ENCODE peak calls at places on chromosomes 13 and 19, in four cellular contexts. One of them, this sample, is unnamed.
A peak's percentile ranks its signal among the peaks of the same experiment; 100 is the strongest.

GRCh38 chr19:14517840-14518505 is at the start of gene DNAJB1:
- DNase-seq in astrocyte: peak; percentile 47
- DNase-seq in heart left ventricle: peak; percentile 90
- DNase-seq in CD4-positive, CD25-positive, alpha-beta regulatory T cell: no peak
- DNase-seq in this sample: peak; percentile 87

GRCh38 chr13:52348983-52349780 is 56.8 kb downstream of the THSD1 start:
- DNase-seq in heart left ventricle: no peak
- DNase-seq in astrocyte: peak; percentile 90
- DNase-seq in CD4-positive, CD25-positive, alpha-beta regulatory T cell: no peak
- DNase-seq in this sample: no peak

GRCh38 chr19:3188627-3189596 is 3.2 kb downstream of the NCLN start:
- DNase-seq in CD4-positive, CD25-positive, alpha-beta regulatory T cell: no peak
- DNase-seq in heart left ventricle: no peak
- DNase-seq in astrocyte: no peak
- DNase-seq in this sample: peak; percentile 11

GRCh38 chr13:114146629-114147028 is 14.2 kb upstream of the RASA3 start:
- DNase-seq in astrocyte: no peak
- DNase-seq in heart left ventricle: no peak
- DNase-seq in CD4-positive, CD25-positive, alpha-beta regulatory T cell: no peak
- DNase-seq in this sample: peak; percentile 44

GRCh38 chr19:38183227-38183914 is 40.7 kb downstream of the DPF1 start:
- DNase-seq in astrocyte: no peak
- DNase-seq in CD4-positive, CD25-positive, alpha-beta regulatory T cell: no peak
- DNase-seq in heart left ventricle: peak; percentile 57
- DNase-seq in this sample: no peak

GRCh38 chr19:35585844-35586243 is at the start of gene PMIS2:
- DNase-seq in heart left ventricle: no peak
- DNase-seq in astrocyte: no peak
- DNase-seq in CD4-positive, CD25-positive, alpha-beta regulatory T cell: no peak
- DNase-seq in this sample: no peak

GRCh38 chr19:46482645-46483044 is 11.3 kb upstream of the PNMA8A start:
- DNase-seq in CD4-positive, CD25-positive, alpha-beta regulatory T cell: no peak
- DNase-seq in astrocyte: peak; percentile 51
- DNase-seq in heart left ventricle: no peak
- DNase-seq in this sample: no peak

GRCh38 chr19:53132231-53132991 is at the start of gene ZNF415:
- DNase-seq in heart left ventricle: peak; percentile 90
- DNase-seq in CD4-positive, CD25-positive, alpha-beta regulatory T cell: peak; percentile 24
- DNase-seq in astrocyte: peak; percentile 54
- DNase-seq in this sample: no peak

GRCh38 chr13:109715902-109716301 is 70.5 kb downstream of the IRS2 start:
- DNase-seq in CD4-positive, CD25-positive, alpha-beta regulatory T cell: no peak
- DNase-seq in astrocyte: no peak
- DNase-seq in heart left ventricle: no peak
- DNase-seq in this sample: no peak

GRCh38 chr19:14954071-14954655 is 12.9 kb downstream of the OR7C2 start:
- DNase-seq in astrocyte: no peak
- DNase-seq in heart left ventricle: no peak
- DNase-seq in CD4-positive, CD25-positive, alpha-beta regulatory T cell: no peak
- DNase-seq in this sample: no peak

GRCh38 chr19:13506550-13506878 is 235 bp upstream of the CACNA1A start:
- DNase-seq in CD4-positive, CD25-positive, alpha-beta regulatory T cell: no peak
- DNase-seq in heart left ventricle: no peak
- DNase-seq in astrocyte: no peak
- DNase-seq in this sample: no peak

GRCh38 chr13:20303636-20304035 is 71.5 kb upstream of the GJB6 start:
- DNase-seq in CD4-positive, CD25-positive, alpha-beta regulatory T cell: no peak
- DNase-seq in astrocyte: peak; percentile 2
- DNase-seq in heart left ventricle: no peak
- DNase-seq in this sample: no peak

GRCh38 chr19:16377521-16377920 is 52.9 kb downstream of the KLF2 start:
- DNase-seq in heart left ventricle: no peak
- DNase-seq in CD4-positive, CD25-positive, alpha-beta regulatory T cell: no peak
- DNase-seq in astrocyte: no peak
- DNase-seq in this sample: no peak

GRCh38 chr19:41958367-41959055 is 610 bp downstream of the RABAC1 start:
- DNase-seq in astrocyte: peak; percentile 58
- DNase-seq in heart left ventricle: peak; percentile 87
- DNase-seq in CD4-positive, CD25-positive, alpha-beta regulatory T cell: peak; percentile 76
- DNase-seq in this sample: peak; percentile 81

GRCh38 chr19:28045621-28046020 is 1167.3 kb downstream of the UQCRFS1 start:
- DNase-seq in astrocyte: no peak
- DNase-seq in CD4-positive, CD25-positive, alpha-beta regulatory T cell: no peak
- DNase-seq in heart left ventricle: no peak
- DNase-seq in this sample: no peak

GRCh38 chr13:43783820-43784219 is 3.0 kb downstream of the ENOX1 start:
- DNase-seq in heart left ventricle: no peak
- DNase-seq in astrocyte: no peak
- DNase-seq in CD4-positive, CD25-positive, alpha-beta regulatory T cell: no peak
- DNase-seq in this sample: no peak

GRCh38 chr13:100596516-100596915 is 7.9 kb upstream of the GGACT start:
- DNase-seq in heart left ventricle: no peak
- DNase-seq in CD4-positive, CD25-positive, alpha-beta regulatory T cell: no peak
- DNase-seq in astrocyte: no peak
- DNase-seq in this sample: no peak

GRCh38 chr13:111486331-111486730 is 165.9 kb downstream of the TEX29 start:
- DNase-seq in CD4-positive, CD25-positive, alpha-beta regulatory T cell: no peak
- DNase-seq in astrocyte: no peak
- DNase-seq in heart left ventricle: no peak
- DNase-seq in this sample: no peak

GRCh38 chr19:29909545-29909944 is 32.5 kb upstream of the URI1 start:
- DNase-seq in heart left ventricle: no peak
- DNase-seq in astrocyte: no peak
- DNase-seq in CD4-positive, CD25-positive, alpha-beta regulatory T cell: no peak
- DNase-seq in this sample: no peak

GRCh38 chr19:45499196-45500180 is 1.2 kb downstream of the PPM1N start:
- DNase-seq in CD4-positive, CD25-positive, alpha-beta regulatory T cell: peak; percentile 58
- DNase-seq in astrocyte: no peak
- DNase-seq in heart left ventricle: no peak
- DNase-seq in this sample: peak; percentile 84

GRCh38 chr13:45178349-45179142 is 22.3 kb downstream of the KCTD4 start:
- DNase-seq in astrocyte: peak; percentile 95
- DNase-seq in CD4-positive, CD25-positive, alpha-beta regulatory T cell: no peak
- DNase-seq in heart left ventricle: no peak
- DNase-seq in this sample: no peak

GRCh38 chr13:19596960-19597361 is 35.6 kb upstream of the TPTE2 start:
- DNase-seq in heart left ventricle: no peak
- DNase-seq in astrocyte: peak; percentile 30
- DNase-seq in CD4-positive, CD25-positive, alpha-beta regulatory T cell: no peak
- DNase-seq in this sample: no peak

GRCh38 chr19:46192990-46193650 is 36.4 kb upstream of the IGFL1 start:
- DNase-seq in astrocyte: peak; percentile 53
- DNase-seq in CD4-positive, CD25-positive, alpha-beta regulatory T cell: no peak
- DNase-seq in heart left ventricle: no peak
- DNase-seq in this sample: no peak

GRCh38 chr13:49319555-49320350 is 72.0 kb downstream of the CDADC1 start:
- DNase-seq in astrocyte: peak; percentile 27
- DNase-seq in CD4-positive, CD25-positive, alpha-beta regulatory T cell: no peak
- DNase-seq in heart left ventricle: no peak
- DNase-seq in this sample: no peak

GRCh38 chr13:51823861-51824260 is 19.9 kb upstream of the DHRS12 start:
- DNase-seq in heart left ventricle: no peak
- DNase-seq in astrocyte: no peak
- DNase-seq in CD4-positive, CD25-positive, alpha-beta regulatory T cell: no peak
- DNase-seq in this sample: no peak

GRCh38 chr19:916645-917322 is 349 bp upstream of the KISS1R start:
- DNase-seq in CD4-positive, CD25-positive, alpha-beta regulatory T cell: no peak
- DNase-seq in heart left ventricle: no peak
- DNase-seq in astrocyte: no peak
- DNase-seq in this sample: no peak

GRCh38 chr19:12721656-12722565 is 1.8 kb downstream of the TNPO2 start:
- DNase-seq in heart left ventricle: peak; percentile 76
- DNase-seq in CD4-positive, CD25-positive, alpha-beta regulatory T cell: peak; percentile 48
- DNase-seq in astrocyte: peak; percentile 74
- DNase-seq in this sample: peak; percentile 74

GRCh38 chr13:39823063-39823713 is 167.7 kb downstream of the COG6 start:
- DNase-seq in CD4-positive, CD25-positive, alpha-beta regulatory T cell: peak; percentile 24
- DNase-seq in astrocyte: no peak
- DNase-seq in heart left ventricle: no peak
- DNase-seq in this sample: no peak

GRCh38 chr13:47546963-47547345 is 454.1 kb downstream of the SUCLA2 start:
- DNase-seq in heart left ventricle: no peak
- DNase-seq in astrocyte: no peak
- DNase-seq in CD4-positive, CD25-positive, alpha-beta regulatory T cell: no peak
- DNase-seq in this sample: no peak

GRCh38 chr13:111385182-111385857 is 64.9 kb downstream of the TEX29 start:
- DNase-seq in astrocyte: no peak
- DNase-seq in CD4-positive, CD25-positive, alpha-beta regulatory T cell: no peak
- DNase-seq in heart left ventricle: peak; percentile 6
- DNase-seq in this sample: no peak

GRCh38 chr13:75307370-75307984 is 174.5 kb downstream of the TBC1D4 start:
- DNase-seq in CD4-positive, CD25-positive, alpha-beta regulatory T cell: no peak
- DNase-seq in heart left ventricle: no peak
- DNase-seq in astrocyte: peak; percentile 14
- DNase-seq in this sample: no peak

GRCh38 chr19:11405846-11406643 is 13.1 kb downstream of the RGL3 start:
- DNase-seq in CD4-positive, CD25-positive, alpha-beta regulatory T cell: peak; percentile 40
- DNase-seq in heart left ventricle: no peak
- DNase-seq in astrocyte: no peak
- DNase-seq in this sample: no peak

GRCh38 chr19:49333426-49334288 is 1.5 kb upstream of the CD37 start:
- DNase-seq in CD4-positive, CD25-positive, alpha-beta regulatory T cell: peak; percentile 57
- DNase-seq in heart left ventricle: peak; percentile 37
- DNase-seq in astrocyte: no peak
- DNase-seq in this sample: peak; percentile 91
- H3K4me3 ChIP-seq in CD4-positive, CD25-positive, alpha-beta regulatory T cell: peak overlapping the region; percentile 97
- H3K4me3 ChIP-seq in heart left ventricle: no peak overlapping the region
- H3K4me3 ChIP-seq in astrocyte: no peak overlapping the region
- H3K4me3 ChIP-seq in this sample: peak overlapping the region; percentile 25

DNA sequence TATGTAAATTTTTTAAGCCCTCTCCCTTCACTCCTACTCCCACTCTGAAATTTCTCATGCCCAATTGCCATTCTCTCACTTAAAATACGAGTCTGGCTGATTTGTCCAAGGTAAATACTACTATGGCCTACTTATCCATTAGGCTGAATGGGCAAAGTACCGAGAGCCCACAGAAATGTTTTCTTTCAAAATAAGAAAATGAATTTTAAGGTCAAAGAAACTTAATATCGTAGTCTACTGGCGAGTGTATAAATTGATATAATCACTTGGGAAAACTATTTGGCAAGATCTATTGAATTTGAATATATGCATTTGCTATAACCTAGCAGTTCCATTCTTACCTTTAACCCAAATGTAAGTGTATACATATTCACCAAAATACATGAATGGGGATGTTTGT is 32.7 kb downstream of the ZNF45 start:
- DNase-seq in astrocyte: no peak
- DNase-seq in heart left ventricle: no peak
- DNase-seq in CD4-positive, CD25-positive, alpha-beta regulatory T cell: no peak
- DNase-seq in this sample: no peak
- H3K4me3 ChIP-seq in astrocyte: no peak overlapping the region
- H3K4me3 ChIP-seq in heart left ventricle: peak overlapping the region; percentile 60
- H3K4me3 ChIP-seq in CD4-positive, CD25-positive, alpha-beta regulatory T cell: peak overlapping the region; percentile 83
- H3K4me3 ChIP-seq in this sample: peak overlapping the region; percentile 66

GRCh38 chr19:50569023-50569697 is 925 bp upstream of the LRRC4B start:
- DNase-seq in astrocyte: no peak
- DNase-seq in CD4-positive, CD25-positive, alpha-beta regulatory T cell: no peak
- DNase-seq in heart left ventricle: no peak
- DNase-seq in this sample: no peak

GRCh38 chr19:50565984-50566903 is 2.0 kb downstream of the LRRC4B start:
- DNase-seq in astrocyte: no peak
- DNase-seq in CD4-positive, CD25-positive, alpha-beta regulatory T cell: no peak
- DNase-seq in heart left ventricle: no peak
- DNase-seq in this sample: no peak

GRCh38 chr19:50567052-50567841 is 988 bp downstream of the LRRC4B start:
- DNase-seq in heart left ventricle: no peak
- DNase-seq in astrocyte: no peak
- DNase-seq in CD4-positive, CD25-positive, alpha-beta regulatory T cell: no peak
- DNase-seq in this sample: no peak

GRCh38 chr19:50568321-50569022 is at the start of gene LRRC4B:
- DNase-seq in CD4-positive, CD25-positive, alpha-beta regulatory T cell: no peak
- DNase-seq in astrocyte: no peak
- DNase-seq in heart left ventricle: no peak
- DNase-seq in this sample: no peak

GRCh38 chr19:50567882-50568281 is 353 bp downstream of the LRRC4B start:
- DNase-seq in CD4-positive, CD25-positive, alpha-beta regulatory T cell: no peak
- DNase-seq in astrocyte: no peak
- DNase-seq in heart left ventricle: no peak
- DNase-seq in this sample: no peak
- H3K4me3 ChIP-seq in CD4-positive, CD25-positive, alpha-beta regulatory T cell: no peak overlapping the region
- H3K4me3 ChIP-seq in astrocyte: no peak overlapping the region
- H3K4me3 ChIP-seq in heart left ventricle: no peak overlapping the region
- H3K4me3 ChIP-seq in this sample: no peak overlapping the region

DNA sequence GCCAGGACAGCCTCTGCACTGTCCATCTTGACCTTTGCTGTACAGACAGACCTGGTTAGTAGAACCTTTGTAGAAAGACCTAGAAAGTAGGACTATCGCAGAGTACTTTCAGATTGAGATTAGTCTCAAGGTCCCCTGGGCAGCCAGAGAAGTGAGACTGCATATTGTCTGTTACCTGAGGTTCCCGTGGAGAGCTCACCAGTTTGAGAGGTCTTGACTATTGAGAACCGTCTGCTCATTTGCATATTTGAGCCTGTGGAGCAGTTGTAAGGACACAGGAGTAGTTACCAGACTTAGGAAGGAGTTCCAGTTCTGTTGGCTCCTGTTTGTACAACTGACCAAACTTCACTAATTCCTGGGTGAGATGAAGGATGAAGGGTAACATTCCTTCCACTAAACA is 66.2 kb downstream of the SPATA13 start:
- DNase-seq in CD4-positive, CD25-positive, alpha-beta regulatory T cell: no peak
- DNase-seq in heart left ventricle: no peak
- DNase-seq in astrocyte: no peak
- DNase-seq in this sample: no peak
- H3K4me3 ChIP-seq in CD4-positive, CD25-positive, alpha-beta regulatory T cell: no peak overlapping the region
- H3K4me3 ChIP-seq in heart left ventricle: no peak overlapping the region
- H3K4me3 ChIP-seq in astrocyte: no peak overlapping the region
- H3K4me3 ChIP-seq in this sample: no peak overlapping the region

GRCh38 chr13:112965103-112965502 is 3.9 kb upstream of the MCF2L start:
- DNase-seq in astrocyte: no peak
- DNase-seq in CD4-positive, CD25-positive, alpha-beta regulatory T cell: no peak
- DNase-seq in heart left ventricle: peak; percentile 61
- DNase-seq in this sample: no peak
- H3K4me3 ChIP-seq in astrocyte: no peak overlapping the region
- H3K4me3 ChIP-seq in CD4-positive, CD25-positive, alpha-beta regulatory T cell: no peak overlapping the region
- H3K4me3 ChIP-seq in heart left ventricle: no peak overlapping the region
- H3K4me3 ChIP-seq in this sample: no peak overlapping the region

GRCh38 chr19:4908311-4908710 is 990 bp upstream of the UHRF1 start:
- DNase-seq in astrocyte: no peak
- DNase-seq in heart left ventricle: no peak
- DNase-seq in CD4-positive, CD25-positive, alpha-beta regulatory T cell: no peak
- DNase-seq in this sample: no peak
- H3K4me3 ChIP-seq in astrocyte: no peak overlapping the region
- H3K4me3 ChIP-seq in heart left ventricle: no peak overlapping the region
- H3K4me3 ChIP-seq in CD4-positive, CD25-positive, alpha-beta regulatory T cell: no peak overlapping the region
- H3K4me3 ChIP-seq in this sample: no peak overlapping the region

GRCh38 chr13:41408061-41408460 is 49.3 kb upstream of the RGCC start:
- DNase-seq in heart left ventricle: no peak
- DNase-seq in astrocyte: no peak
- DNase-seq in CD4-positive, CD25-positive, alpha-beta regulatory T cell: no peak
- DNase-seq in this sample: no peak

GRCh38 chr13:41403983-41404382 is 53.4 kb upstream of the RGCC start:
- DNase-seq in astrocyte: no peak
- DNase-seq in CD4-positive, CD25-positive, alpha-beta regulatory T cell: no peak
- DNase-seq in heart left ventricle: no peak
- DNase-seq in this sample: no peak

GRCh38 chr13:41407380-41407779 is 50.0 kb upstream of the RGCC start:
- DNase-seq in CD4-positive, CD25-positive, alpha-beta regulatory T cell: no peak
- DNase-seq in heart left ventricle: no peak
- DNase-seq in astrocyte: peak; percentile 46
- DNase-seq in this sample: no peak

GRCh38 chr13:41402695-41403511 is 54.4 kb upstream of the RGCC start:
- DNase-seq in CD4-positive, CD25-positive, alpha-beta regulatory T cell: no peak
- DNase-seq in heart left ventricle: no peak
- DNase-seq in astrocyte: no peak
- DNase-seq in this sample: no peak

GRCh38 chr13:41405367-41405766 is 52.0 kb upstream of the RGCC start:
- DNase-seq in CD4-positive, CD25-positive, alpha-beta regulatory T cell: no peak
- DNase-seq in heart left ventricle: no peak
- DNase-seq in astrocyte: no peak
- DNase-seq in this sample: no peak
- H3K4me3 ChIP-seq in CD4-positive, CD25-positive, alpha-beta regulatory T cell: no peak overlapping the region
- H3K4me3 ChIP-seq in heart left ventricle: no peak overlapping the region
- H3K4me3 ChIP-seq in astrocyte: no peak overlapping the region
- H3K4me3 ChIP-seq in this sample: no peak overlapping the region